ENCODE peak calls at places on chromosome 14, in eight cellular contexts. K is NCI-H748 treated with DMSO at 0.1 percent for 48 hours; N is activated T-helper 1 cell treated with anti-CD3 and anti-CD28 coated beads, Interleukin-2, amount 50 U/mL, for 16 hours; U is stimulated activated CD8-positive, alpha-beta memory T cell treated with anti-CD3 and anti-CD28 coated beads, Interleukin-2, amount 100 ng/mL, for 1 hour; M is hepatocyte; C is pons; F is activated effector memory CD4-positive, alpha-beta T cell treated with Interleukin-2 at 50 U/mL for 16 hours; J is BJ. O is an unnamed sample.

GRCh38 chr14:56666716-56667115 is 87.1 kb downstream of the TMEM260 start:
- DNase-seq in M (peak; percentile 41), N (no peak), U (no peak), J (peak; percentile 4), K (no peak), F (no peak), C (no peak), O (no peak)

GRCh38 chr14:75257241-75257640 is 21.4 kb upstream of the FOS start:
- DNase-seq in K (no peak), C (no peak), U (no peak), M (no peak), F (no peak), J (no peak), N (no peak), O (no peak)

GRCh38 chr14:36585100-36585499 is 2.7 kb upstream of the NKX2-8 start:
- DNase-seq in F (no peak), K (peak; percentile 3), J (no peak), U (no peak), M (no peak), N (no peak), C (no peak), O (no peak)

GRCh38 chr14:100275214-100275613 is 31.0 kb downstream of the SLC25A29 start:
- DNase-seq in C (no peak), J (no peak), N (no peak), M (no peak), K (no peak), F (no peak), U (no peak), O (no peak)

GRCh38 chr14:76305474-76305826 is 70.5 kb upstream of the ESRRB start:
- DNase-seq in N (no peak), U (no peak), M (no peak), F (no peak), J (no peak), C (no peak), K (no peak), O (no peak)

GRCh38 chr14:38185661-38186060 is 22.0 kb upstream of the SSTR1 start:
- DNase-seq in M (no peak), K (no peak), J (no peak), U (no peak), N (no peak), C (no peak), F (no peak), O (no peak)

GRCh38 chr14:96077983-96078686 is 39.0 kb downstream of the C14orf132 start:
- DNase-seq in U (no peak), K (no peak), N (no peak), F (no peak), M (no peak), C (no peak), J (no peak), O (no peak)

GRCh38 chr14:63938198-63939005 is 85.6 kb downstream of the SYNE2 start:
- DNase-seq in J (no peak), U (no peak), M (no peak), C (no peak), N (no peak), K (no peak), F (peak; percentile 20), O (no peak)

GRCh38 chr14:53327716-53328115 is 174.6 kb upstream of the DDHD1 start:
- DNase-seq in F (no peak), C (no peak), J (peak; percentile 9), K (no peak), M (no peak), N (no peak), U (no peak), O (no peak)

GRCh38 chr14:69696633-69697557 is 70.0 kb upstream of the SRSF5 start:
- DNase-seq in N (no peak), U (no peak), K (no peak), C (no peak), M (no peak), F (no peak), J (no peak), O (no peak)

GRCh38 chr14:102759416-102759815 is 17.8 kb upstream of the TRAF3 start:
- DNase-seq in J (no peak), N (no peak), C (no peak), F (no peak), K (peak; percentile 11), U (no peak), M (peak; percentile 46), O (no peak)

GRCh38 chr14:37116933-37117844 is 55.2 kb downstream of the SLC25A21 start:
- DNase-seq in J (peak; percentile 26), U (no peak), C (peak; percentile 5), N (no peak), K (no peak), M (peak; percentile 4), F (no peak), O (peak; percentile 49)

GRCh38 chr14:38255673-38256357 is at the start of gene CLEC14A:
- DNase-seq in K (no peak), N (no peak), F (no peak), C (no peak), U (no peak), M (peak; percentile 21), J (no peak), O (no peak)

GRCh38 chr14:42806909-42807315 is 1200.2 kb downstream of the LRFN5 start:
- DNase-seq in N (no peak), U (no peak), J (no peak), F (no peak), C (no peak), M (peak; percentile 39), K (no peak), O (no peak)

GRCh38 chr14:36657409-36658090 is 4.1 kb upstream of the PAX9 start:
- DNase-seq in F (no peak), K (peak; percentile 54), C (no peak), J (no peak), N (no peak), U (no peak), M (peak; percentile 24), O (no peak)

GRCh38 chr14:83463500-83464098 is 1929.9 kb upstream of the SEL1L start:
- DNase-seq in N (no peak), M (peak; percentile 78), F (no peak), C (peak; percentile 75), U (no peak), J (no peak), K (peak; percentile 73), O (peak; percentile 72)

GRCh38 chr14:85576848-85577541 is 47.1 kb downstream of the FLRT2 start:
- DNase-seq in J (no peak), M (no peak), C (no peak), U (no peak), N (no peak), F (no peak), K (no peak), O (no peak)

GRCh38 chr14:39175445-39176262 is 600 bp downstream of the PNN start:
- DNase-seq in F (no peak), C (peak; percentile 19), U (peak; percentile 10), K (no peak), J (no peak), M (peak; percentile 58), N (no peak), O (peak; percentile 71)

GRCh38 chr14:28059254-28059653 is 707.3 kb upstream of the FOXG1 start:
- DNase-seq in F (no peak), M (no peak), N (no peak), C (no peak), K (peak; percentile 41), J (no peak), U (no peak), O (no peak)

GRCh38 chr14:69573841-69574265 is 818 bp downstream of the CCDC177 start:
- DNase-seq in N (no peak), K (peak; percentile 64), F (no peak), U (no peak), J (no peak), C (no peak), M (peak; percentile 20), O (peak; percentile 6)

GRCh38 chr14:98133806-98134205 is 1138.2 kb downstream of the BCL11B start:
- DNase-seq in C (no peak), M (no peak), K (no peak), N (no peak), F (no peak), J (no peak), U (no peak), O (no peak)

GRCh38 chr14:57420986-57421385 is 30.6 kb downstream of the NAA30 start:
- DNase-seq in K (no peak), U (no peak), J (no peak), F (no peak), N (no peak), C (no peak), M (no peak), O (no peak)

GRCh38 chr14:52327374-52328226 is 13.5 kb downstream of the PTGER2 start:
- DNase-seq in U (no peak), F (no peak), M (no peak), J (peak; percentile 15), K (no peak), C (no peak), N (no peak), O (no peak)

GRCh38 chr14:106218189-106218588 is 691.8 kb downstream of the TMEM121 start:
- DNase-seq in U (no peak), C (no peak), F (no peak), N (no peak), M (no peak), K (no peak), J (no peak), O (peak; percentile 16)